ENCODE peak calls at places on chromosomes 13 and 19, in six cellular contexts. S is MM.1S, O is GM04504, E is GM04503, B is T-helper 22 cell, A is NB4. I is an unnamed sample.
A peak's percentile ranks its signal among the peaks of the same experiment; 100 is the strongest.

GRCh38 chr13:64551755-64552154 is 2678.4 kb downstream of the PCDH9 start:
- DNase-seq in S (no peak), O (peak; percentile 86), E (peak; percentile 58), B (no peak), A (no peak), I (no peak)

GRCh38 chr19:1366899-1367870 is 16.5 kb upstream of the NDUFS7 start:
- DNase-seq in S (no peak), O (no peak), E (no peak), B (no peak), A (no peak), I (no peak)

GRCh38 chr19:42422576-42423461 is 4.4 kb downstream of the LIPE start:
- DNase-seq in S (peak; percentile 51), O (no peak), E (no peak), B (peak; percentile 42), A (peak; percentile 52), I (peak; percentile 61)

GRCh38 chr13:34352958-34353357 is 535.0 kb downstream of the RFC3 start:
- DNase-seq in S (no peak), O (no peak), E (no peak), B (no peak), A (no peak), I (no peak)

GRCh38 chr13:44396963-44397580 is 23.4 kb downstream of the SERP2 start:
- DNase-seq in S (no peak), O (no peak), E (no peak), B (no peak), A (no peak), I (no peak)

GRCh38 chr19:8724276-8724675 is 2.8 kb downstream of the OR2Z1 start:
- DNase-seq in S (no peak), O (no peak), E (no peak), B (no peak), A (no peak), I (no peak)

GRCh38 chr13:113364933-113365371 is 1.0 kb upstream of the GRTP1 start:
- DNase-seq in S (no peak), O (no peak), E (no peak), B (no peak), A (no peak), I (peak; percentile 46)

GRCh38 chr13:105442941-105443340 is 1092.5 kb downstream of the EFNB2 start:
- DNase-seq in S (no peak), O (peak; percentile 95), E (peak; percentile 96), B (no peak), A (no peak), I (no peak)

GRCh38 chr19:48396010-48396870 is 2.8 kb downstream of the GRIN2D start:
- DNase-seq in S (no peak), O (no peak), E (no peak), B (no peak), A (peak; percentile 61), I (no peak)

GRCh38 chr13:45325806-45326205 is 15.2 kb downstream of the TPT1 start:
- DNase-seq in S (no peak), O (peak; percentile 61), E (peak; percentile 65), B (no peak), A (peak; percentile 64), I (no peak)

GRCh38 chr19:31099470-31100190 is 249.6 kb downstream of the TSHZ3 start:
- DNase-seq in S (no peak), O (no peak), E (no peak), B (no peak), A (no peak), I (no peak)

GRCh38 chr19:15159251-15159650 is 41.5 kb downstream of the NOTCH3 start:
- DNase-seq in S (peak; percentile 20), O (no peak), E (no peak), B (no peak), A (peak; percentile 64), I (peak; percentile 57)

GRCh38 chr19:51441410-51442390 is 16.6 kb downstream of the SIGLEC8 start:
- DNase-seq in S (no peak), O (no peak), E (no peak), B (peak; percentile 73), A (peak; percentile 91), I (no peak)

GRCh38 chr13:20159646-20160345 is 1.1 kb downstream of the GJA3 start:
- DNase-seq in S (no peak), O (no peak), E (no peak), B (no peak), A (peak; percentile 22), I (no peak)

GRCh38 chr19:14318873-14319272 is 62.4 kb upstream of the ADGRE5 start:
- DNase-seq in S (no peak), O (no peak), E (no peak), B (no peak), A (no peak), I (peak; percentile 80)

GRCh38 chr13:95643009-95643408 is 1.5 kb downstream of the DZIP1 start:
- DNase-seq in S (no peak), O (no peak), E (no peak), B (no peak), A (no peak), I (peak; percentile 17)

GRCh38 chr13:99313941-99314340 is 6.7 kb upstream of the GPR183 start:
- DNase-seq in S (no peak), O (no peak), E (no peak), B (no peak), A (no peak), I (no peak)

GRCh38 chr13:99949657-99950413 is 21.7 kb downstream of the ZIC5 start:
- DNase-seq in S (no peak), O (no peak), E (no peak), B (no peak), A (peak; percentile 27), I (no peak)

GRCh38 chr13:96141032-96141431 is 51.1 kb downstream of the HS6ST3 start:
- DNase-seq in S (peak; percentile 26), O (peak; percentile 0), E (no peak), B (no peak), A (peak; percentile 35), I (peak; percentile 66)

GRCh38 chr19:39351537-39352037 is 9.4 kb downstream of the SAMD4B start:
- DNase-seq in S (peak; percentile 75), O (no peak), E (no peak), B (no peak), A (no peak), I (no peak)

GRCh38 chr13:27171244-27171829 is at the start of gene USP12:
- DNase-seq in S (peak; percentile 7), O (no peak), E (no peak), B (no peak), A (peak; percentile 71), I (peak; percentile 73)

GRCh38 chr13:112812306-112813034 is 122.6 kb downstream of the ATP11A start:
- DNase-seq in S (no peak), O (no peak), E (no peak), B (no peak), A (no peak), I (no peak)

GRCh38 chr13:99981115-99982020 is at the start of gene ZIC2:
- DNase-seq in S (peak; percentile 61), O (no peak), E (no peak), B (no peak), A (peak; percentile 96), I (peak; percentile 86)

GRCh38 chr19:35986111-35986510 is 8.9 kb upstream of the SDHAF1 start:
- DNase-seq in S (no peak), O (no peak), E (no peak), B (no peak), A (no peak), I (no peak)

GRCh38 chr19:940591-941291 is 14.9 kb downstream of the ARID3A start:
- DNase-seq in S (no peak), O (no peak), E (no peak), B (peak; percentile 75), A (no peak), I (no peak)

GRCh38 chr13:110387451-110388140 is 80.5 kb downstream of the COL4A2 start:
- DNase-seq in S (no peak), O (no peak), E (no peak), B (no peak), A (peak; percentile 37), I (peak; percentile 62)

GRCh38 chr19:10670187-10670586 is 16.0 kb downstream of the ILF3 start:
- DNase-seq in S (no peak), O (peak; percentile 45), E (no peak), B (no peak), A (no peak), I (no peak)

GRCh38 chr13:75766636-75767035 is 130.5 kb downstream of the LMO7 start:
- DNase-seq in S (no peak), O (no peak), E (no peak), B (no peak), A (no peak), I (no peak)